ENCODE peak calls at places on chromosomes 3 and 15, in seven cellular contexts. L is foreskin fibroblast; R is thoracic aorta; G is heart left ventricle; V is CD8-positive, alpha-beta T cell; S is lower leg skin; A is GM23248. W is an unnamed sample.

GRCh38 chr3:122233109-122233952 is 49.9 kb downstream of the CASR start:
- DNase-seq in L (no peak), R (no peak), G (peak; percentile 41), V (no peak), S (peak; percentile 26), A (no peak), W (no peak)

GRCh38 chr15:29090617-29091466 is 178.8 kb downstream of the NSMCE3 start:
- DNase-seq in L (peak; percentile 4), R (no peak), G (no peak), V (peak; percentile 66), S (no peak), A (peak; percentile 28), W (peak; percentile 50)

GRCh38 chr3:190847423-190847822 is 15.1 kb downstream of the GMNC start:
- DNase-seq in L (no peak), R (no peak), G (no peak), V (no peak), S (no peak), A (no peak), W (no peak)

GRCh38 chr15:95148183-95148582 is 916.8 kb downstream of the MCTP2 start:
- DNase-seq in L (no peak), R (no peak), G (no peak), V (no peak), S (no peak), A (no peak), W (no peak)

GRCh38 chr15:25239471-25240345 is 199.1 kb downstream of the UBE3A start:
- DNase-seq in L (no peak), R (no peak), G (peak; percentile 19), V (peak; percentile 3), S (no peak), A (no peak), W (no peak)

GRCh38 chr15:58019503-58020376 is 45.8 kb downstream of the ALDH1A2 start:
- DNase-seq in L (peak; percentile 43), R (no peak), G (no peak), V (no peak), S (no peak), A (peak; percentile 56), W (no peak)

GRCh38 chr3:60594025-60594424 is 657.2 kb downstream of the FHIT start:
- DNase-seq in L (no peak), R (peak; percentile 21), G (peak; percentile 68), V (no peak), S (peak; percentile 76), A (no peak), W (peak; percentile 37)

GRCh38 chr3:8563146-8563545 is 61.5 kb downstream of the LMCD1 start:
- DNase-seq in L (no peak), R (no peak), G (no peak), V (no peak), S (no peak), A (no peak), W (no peak)

DNA sequence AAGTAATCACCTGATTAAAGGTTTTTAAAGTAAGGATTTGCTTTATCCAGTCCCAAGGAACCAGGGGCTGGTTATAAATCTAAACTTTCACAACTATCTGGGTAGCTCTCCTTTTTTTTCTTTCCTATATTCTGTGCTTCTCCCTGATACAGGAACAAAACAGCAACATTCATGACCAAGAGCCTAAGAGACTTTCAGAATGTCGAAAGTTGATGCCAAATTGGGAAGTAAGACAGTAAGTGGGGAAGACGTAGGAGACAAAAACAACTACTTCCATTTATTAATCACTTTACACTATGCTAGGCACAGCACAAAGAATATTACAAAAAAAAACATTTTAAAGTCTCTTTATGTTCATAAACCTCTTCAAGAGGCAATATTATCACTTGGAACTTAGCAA is 211.6 kb downstream of the MAGI1 start:
- DNase-seq in L (no peak), R (no peak), G (no peak), V (no peak), S (no peak), A (no peak), W (no peak)
- H3K4me3 ChIP-seq in L (no peak overlapping the region), R (no peak overlapping the region), G (no peak overlapping the region), V (no peak overlapping the region), S (no peak overlapping the region), A (no peak overlapping the region), W (no peak overlapping the region)

DNA sequence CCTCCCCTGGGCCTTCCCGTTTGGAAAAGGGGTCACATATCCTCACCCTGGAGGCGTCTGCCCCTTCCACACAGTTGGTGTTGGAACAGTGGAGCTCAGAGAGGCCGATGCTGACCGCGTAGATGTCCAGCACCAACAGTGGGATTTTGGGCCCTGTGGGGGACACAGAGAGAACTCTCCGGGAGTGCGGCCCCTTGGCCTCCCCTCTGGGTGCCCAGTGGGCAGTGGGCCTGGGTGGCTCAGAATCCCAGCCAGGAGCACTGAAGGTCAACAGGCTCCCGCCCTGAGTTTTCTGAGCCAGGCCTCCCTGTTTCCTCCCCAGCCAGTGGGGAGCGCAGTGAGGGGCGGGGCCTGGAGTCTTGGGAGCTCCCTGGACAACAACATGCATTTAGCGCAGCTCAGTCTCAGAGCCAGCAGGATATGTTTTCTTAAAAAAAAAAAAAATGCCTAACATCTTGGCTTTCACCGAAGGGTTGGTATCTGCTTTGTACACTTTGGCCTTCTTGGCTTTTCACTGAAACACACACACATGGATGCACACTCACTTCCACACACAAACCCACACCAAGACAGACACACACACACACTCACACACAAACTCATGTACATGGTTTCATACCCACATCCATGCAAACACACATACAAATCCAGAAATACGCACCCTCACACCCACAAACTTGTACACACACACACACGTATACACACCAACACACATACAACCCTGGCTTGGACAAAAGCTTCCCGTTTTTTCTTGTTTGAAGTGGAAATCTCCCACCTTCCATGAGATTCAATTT is 562 bp upstream of the ISLR start:
- DNase-seq in L (no peak), R (no peak), G (peak; percentile 75), V (no peak), S (no peak), A (peak; percentile 81), W (peak; percentile 67)
- H3K4me3 ChIP-seq in L (no peak overlapping the region), R (peak overlapping the region; percentile 52), G (no peak overlapping the region), V (no peak overlapping the region), S (no peak overlapping the region), A (peak overlapping the region; percentile 59), W (no peak overlapping the region)

GRCh38 chr3:13018561-13019242 is 54.5 kb downstream of the IQSEC1 start:
- DNase-seq in L (no peak), R (no peak), G (no peak), V (no peak), S (no peak), A (peak; percentile 14), W (no peak)
- H3K4me3 ChIP-seq in L (peak overlapping the region; percentile 21), R (peak overlapping the region; percentile 70), G (no peak overlapping the region), V (no peak overlapping the region), S (no peak overlapping the region), A (no peak overlapping the region), W (no peak overlapping the region)

DNA sequence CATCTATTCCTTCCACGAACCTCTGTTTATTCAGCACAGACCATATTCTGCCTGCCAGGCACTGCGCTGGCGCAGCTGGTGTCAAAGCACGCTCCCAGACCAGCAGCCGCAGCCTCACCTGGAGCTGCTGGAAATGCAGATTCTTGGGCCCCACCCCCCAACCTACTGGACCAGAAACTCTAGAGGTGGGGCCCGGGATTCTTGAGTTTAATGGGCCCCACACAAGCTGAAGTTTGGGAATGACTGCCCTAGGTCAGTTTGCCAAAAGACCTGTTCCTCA is 7.0 kb downstream of the CHST13 start:
- DNase-seq in L (no peak), R (no peak), G (no peak), V (no peak), S (no peak), A (no peak), W (no peak)
- H3K4me3 ChIP-seq in L (no peak overlapping the region), R (no peak overlapping the region), G (no peak overlapping the region), V (no peak overlapping the region), S (no peak overlapping the region), A (no peak overlapping the region), W (no peak overlapping the region)

GRCh38 chr3:117629505-117629904 is 919.9 kb downstream of the TUSC7 start:
- DNase-seq in L (no peak), R (no peak), G (no peak), V (no peak), S (no peak), A (no peak), W (peak; percentile 18)

GRCh38 chr3:117632191-117632590 is 922.6 kb downstream of the TUSC7 start:
- DNase-seq in L (no peak), R (no peak), G (no peak), V (no peak), S (no peak), A (no peak), W (no peak)

GRCh38 chr3:117630885-117631284 is 921.3 kb downstream of the TUSC7 start:
- DNase-seq in L (peak; percentile 5), R (no peak), G (no peak), V (no peak), S (no peak), A (no peak), W (peak; percentile 47)

GRCh38 chr3:117630469-117630868 is 920.9 kb downstream of the TUSC7 start:
- DNase-seq in L (no peak), R (no peak), G (no peak), V (no peak), S (no peak), A (peak; percentile 1), W (no peak)

GRCh38 chr3:117633207-117633606 is 923.6 kb downstream of the TUSC7 start:
- DNase-seq in L (no peak), R (no peak), G (no peak), V (no peak), S (no peak), A (no peak), W (no peak)
- H3K4me3 ChIP-seq in L (no peak overlapping the region), R (no peak overlapping the region), G (no peak overlapping the region), V (no peak overlapping the region), S (no peak overlapping the region), A (no peak overlapping the region), W (no peak overlapping the region)